ENCODE peak calls at places on chromosomes 4 and X, in six cellular contexts. One of them, this sample, is unnamed.

GRCh38 chr4:96786306-96786705 is 946.4 kb downstream of the PDHA2 start:
- DNase-seq in naive thymus-derived CD4-positive, alpha-beta T cell: no peak
- DNase-seq in SJSA1: no peak
- DNase-seq in MM.1S: no peak
- DNase-seq in keratinocyte: no peak
- DNase-seq in suprapubic skin: no peak
- DNase-seq in this sample: no peak

GRCh38 chrX:105331244-105331643 is 110.8 kb upstream of the TEX13A start:
- DNase-seq in MM.1S: no peak
- DNase-seq in SJSA1: no peak
- DNase-seq in suprapubic skin: no peak
- DNase-seq in keratinocyte: no peak
- DNase-seq in naive thymus-derived CD4-positive, alpha-beta T cell: no peak
- DNase-seq in this sample: no peak

GRCh38 chrX:41619221-41619620 is 69.6 kb upstream of the GPR34 start:
- DNase-seq in SJSA1: no peak
- DNase-seq in MM.1S: no peak
- DNase-seq in keratinocyte: no peak
- DNase-seq in naive thymus-derived CD4-positive, alpha-beta T cell: no peak
- DNase-seq in suprapubic skin: no peak
- DNase-seq in this sample: no peak

GRCh38 chr4:184409911-184410692 is 64.2 kb downstream of the IRF2 start:
- DNase-seq in MM.1S: peak; percentile 92
- DNase-seq in suprapubic skin: no peak
- DNase-seq in SJSA1: no peak
- DNase-seq in keratinocyte: no peak
- DNase-seq in naive thymus-derived CD4-positive, alpha-beta T cell: no peak
- DNase-seq in this sample: no peak

GRCh38 chr4:76892601-76893000 is 5.3 kb downstream of the SOWAHB start:
- DNase-seq in MM.1S: no peak
- DNase-seq in SJSA1: no peak
- DNase-seq in naive thymus-derived CD4-positive, alpha-beta T cell: no peak
- DNase-seq in suprapubic skin: no peak
- DNase-seq in keratinocyte: no peak
- DNase-seq in this sample: no peak

GRCh38 chr4:166622425-166622977 is 611.8 kb downstream of the SPOCK3 start:
- DNase-seq in naive thymus-derived CD4-positive, alpha-beta T cell: no peak
- DNase-seq in SJSA1: no peak
- DNase-seq in suprapubic skin: no peak
- DNase-seq in keratinocyte: no peak
- DNase-seq in MM.1S: no peak
- DNase-seq in this sample: no peak

GRCh38 chr4:182206266-182206665 is 36.9 kb upstream of the TENM3 start:
- DNase-seq in naive thymus-derived CD4-positive, alpha-beta T cell: no peak
- DNase-seq in keratinocyte: no peak
- DNase-seq in suprapubic skin: no peak
- DNase-seq in SJSA1: no peak
- DNase-seq in MM.1S: no peak
- DNase-seq in this sample: no peak

GRCh38 chr4:74000301-74000700 is 1.8 kb upstream of the CXCL5 start:
- DNase-seq in keratinocyte: no peak
- DNase-seq in SJSA1: no peak
- DNase-seq in naive thymus-derived CD4-positive, alpha-beta T cell: no peak
- DNase-seq in MM.1S: no peak
- DNase-seq in suprapubic skin: no peak
- DNase-seq in this sample: no peak

GRCh38 chr4:40887690-40888089 is 137.9 kb downstream of the NSUN7 start:
- DNase-seq in naive thymus-derived CD4-positive, alpha-beta T cell: no peak
- DNase-seq in keratinocyte: no peak
- DNase-seq in suprapubic skin: no peak
- DNase-seq in MM.1S: no peak
- DNase-seq in SJSA1: no peak
- DNase-seq in this sample: no peak

GRCh38 chr4:142493255-142493976 is 352.7 kb downstream of the INPP4B start:
- DNase-seq in SJSA1: no peak
- DNase-seq in MM.1S: no peak
- DNase-seq in naive thymus-derived CD4-positive, alpha-beta T cell: no peak
- DNase-seq in keratinocyte: no peak
- DNase-seq in suprapubic skin: no peak
- DNase-seq in this sample: no peak

GRCh38 chrX:109911046-109911445 is 91.9 kb upstream of the TMEM164 start:
- DNase-seq in suprapubic skin: no peak
- DNase-seq in SJSA1: no peak
- DNase-seq in keratinocyte: no peak
- DNase-seq in MM.1S: no peak
- DNase-seq in naive thymus-derived CD4-positive, alpha-beta T cell: no peak
- DNase-seq in this sample: no peak

GRCh38 chr4:80237992-80238391 is 28.5 kb upstream of the FGF5 start:
- DNase-seq in naive thymus-derived CD4-positive, alpha-beta T cell: no peak
- DNase-seq in suprapubic skin: no peak
- DNase-seq in SJSA1: peak; percentile 85
- DNase-seq in keratinocyte: peak; percentile 45
- DNase-seq in MM.1S: no peak
- DNase-seq in this sample: no peak

GRCh38 chr4:76689079-76689817 is 208.7 kb downstream of the SOWAHB start:
- DNase-seq in MM.1S: peak; percentile 45
- DNase-seq in SJSA1: peak; percentile 55
- DNase-seq in naive thymus-derived CD4-positive, alpha-beta T cell: peak; percentile 10
- DNase-seq in keratinocyte: no peak
- DNase-seq in suprapubic skin: no peak
- DNase-seq in this sample: peak; percentile 31

GRCh38 chr4:3321295-3321889 is 28.6 kb downstream of the RGS12 start:
- DNase-seq in SJSA1: no peak
- DNase-seq in MM.1S: no peak
- DNase-seq in naive thymus-derived CD4-positive, alpha-beta T cell: no peak
- DNase-seq in suprapubic skin: peak; percentile 62
- DNase-seq in keratinocyte: no peak
- DNase-seq in this sample: no peak
- H3K27ac ChIP-seq in SJSA1: no peak overlapping the region
- H3K27ac ChIP-seq in MM.1S: no peak overlapping the region
- H3K27ac ChIP-seq in naive thymus-derived CD4-positive, alpha-beta T cell: no peak overlapping the region
- H3K27ac ChIP-seq in suprapubic skin: peak overlapping the region; percentile 15
- H3K27ac ChIP-seq in keratinocyte: no peak overlapping the region
- H3K27ac ChIP-seq in this sample: peak overlapping the region; percentile 15

GRCh38 chr4:11268149-11268548 is 160.5 kb downstream of the HS3ST1 start:
- DNase-seq in suprapubic skin: no peak
- DNase-seq in MM.1S: no peak
- DNase-seq in naive thymus-derived CD4-positive, alpha-beta T cell: no peak
- DNase-seq in SJSA1: no peak
- DNase-seq in keratinocyte: no peak
- DNase-seq in this sample: no peak
- H3K4me3 ChIP-seq in suprapubic skin: no peak overlapping the region
- H3K4me3 ChIP-seq in MM.1S: no peak overlapping the region
- H3K4me3 ChIP-seq in naive thymus-derived CD4-positive, alpha-beta T cell: no peak overlapping the region
- H3K4me3 ChIP-seq in SJSA1: no peak overlapping the region
- H3K4me3 ChIP-seq in keratinocyte: no peak overlapping the region
- H3K4me3 ChIP-seq in this sample: no peak overlapping the region

GRCh38 chr4:147733614-147734344 is 1.9 kb downstream of the ARHGAP10 start:
- DNase-seq in naive thymus-derived CD4-positive, alpha-beta T cell: no peak
- DNase-seq in suprapubic skin: no peak
- DNase-seq in SJSA1: no peak
- DNase-seq in keratinocyte: no peak
- DNase-seq in MM.1S: no peak
- DNase-seq in this sample: no peak
- H3K4me1 ChIP-seq in naive thymus-derived CD4-positive, alpha-beta T cell: peaks cover 14% of the 10 kb centered on the region
- H3K4me1 ChIP-seq in suprapubic skin: peaks cover 40% of the 10 kb centered on the region
- H3K4me1 ChIP-seq in SJSA1: peaks cover 60% of the 10 kb centered on the region
- H3K4me1 ChIP-seq in keratinocyte: peaks cover 36% of the 10 kb centered on the region
- H3K4me1 ChIP-seq in MM.1S: peaks cover 36% of the 10 kb centered on the region
- H3K4me1 ChIP-seq in this sample: peaks cover 23% of the 10 kb centered on the region

GRCh38 chr4:62366944-62367343 is 1166.8 kb downstream of the ADGRL3 start:
- DNase-seq in suprapubic skin: no peak
- DNase-seq in SJSA1: no peak
- DNase-seq in naive thymus-derived CD4-positive, alpha-beta T cell: no peak
- DNase-seq in keratinocyte: no peak
- DNase-seq in MM.1S: no peak
- DNase-seq in this sample: no peak
- H3K27ac ChIP-seq in suprapubic skin: no peak overlapping the region
- H3K27ac ChIP-seq in SJSA1: no peak overlapping the region
- H3K27ac ChIP-seq in naive thymus-derived CD4-positive, alpha-beta T cell: no peak overlapping the region
- H3K27ac ChIP-seq in keratinocyte: no peak overlapping the region
- H3K27ac ChIP-seq in MM.1S: no peak overlapping the region
- H3K27ac ChIP-seq in this sample: no peak overlapping the region